ENCODE peak calls at places on chromosomes 7 and 10, in six cellular contexts. One of them, this sample, is unnamed.

GRCh38 chr10:23362879-23363787 is 18.5 kb upstream of the C10orf67 start:
- DNase-seq in K562: no peak
- DNase-seq in SK-N-SH: no peak
- DNase-seq in HepG2: no peak
- DNase-seq in H1: no peak
- DNase-seq in GM12878: no peak
- DNase-seq in this sample: no peak

GRCh38 chr7:129262333-129262732 is 37.5 kb downstream of the AHCYL2 start:
- DNase-seq in K562: no peak
- DNase-seq in SK-N-SH: no peak
- DNase-seq in HepG2: no peak
- DNase-seq in H1: no peak
- DNase-seq in GM12878: no peak
- DNase-seq in this sample: no peak

GRCh38 chr10:80357000-80357803 is 621 bp downstream of the DYDC2 start:
- DNase-seq in K562: peak
- DNase-seq in SK-N-SH: peak
- DNase-seq in HepG2: no peak
- DNase-seq in H1: peak
- DNase-seq in GM12878: no peak
- DNase-seq in this sample: no peak

GRCh38 chr7:93156884-93157283 is 8.7 kb upstream of the SAMD9L start:
- DNase-seq in K562: no peak
- DNase-seq in SK-N-SH: no peak
- DNase-seq in HepG2: no peak
- DNase-seq in H1: no peak
- DNase-seq in GM12878: no peak
- DNase-seq in this sample: no peak

GRCh38 chr7:84157171-84157570 is 37.4 kb downstream of the SEMA3A start:
- DNase-seq in K562: no peak
- DNase-seq in SK-N-SH: no peak
- DNase-seq in HepG2: no peak
- DNase-seq in H1: no peak
- DNase-seq in GM12878: no peak
- DNase-seq in this sample: no peak

GRCh38 chr10:5584895-5585516 is 60.2 kb downstream of the CALML3 start:
- DNase-seq in K562: no peak
- DNase-seq in SK-N-SH: no peak
- DNase-seq in HepG2: peak
- DNase-seq in H1: peak
- DNase-seq in GM12878: peak
- DNase-seq in this sample: peak

GRCh38 chr10:62373995-62374861 is at the start of gene ZNF365:
- DNase-seq in K562: no peak
- DNase-seq in SK-N-SH: peak
- DNase-seq in HepG2: no peak
- DNase-seq in H1: no peak
- DNase-seq in GM12878: no peak
- DNase-seq in this sample: peak

GRCh38 chr10:33927347-33927746 is 592.9 kb upstream of the NRP1 start:
- DNase-seq in K562: no peak
- DNase-seq in SK-N-SH: no peak
- DNase-seq in HepG2: no peak
- DNase-seq in H1: no peak
- DNase-seq in GM12878: no peak
- DNase-seq in this sample: no peak

GRCh38 chr10:90642650-90643049 is 215.2 kb downstream of the HTR7 start:
- DNase-seq in K562: no peak
- DNase-seq in SK-N-SH: no peak
- DNase-seq in HepG2: no peak
- DNase-seq in H1: no peak
- DNase-seq in GM12878: no peak
- DNase-seq in this sample: no peak

GRCh38 chr7:131950758-131951157 is 394.3 kb upstream of the PODXL start:
- DNase-seq in K562: no peak
- DNase-seq in SK-N-SH: no peak
- DNase-seq in HepG2: no peak
- DNase-seq in H1: no peak
- DNase-seq in GM12878: no peak
- DNase-seq in this sample: no peak

GRCh38 chr7:106737202-106737562 is 76.2 kb upstream of the CCDC71L start:
- DNase-seq in K562: no peak
- DNase-seq in SK-N-SH: no peak
- DNase-seq in HepG2: no peak
- DNase-seq in H1: no peak
- DNase-seq in GM12878: no peak
- DNase-seq in this sample: no peak

GRCh38 chr10:120828940-120829339 is 22.2 kb upstream of the WDR11 start:
- DNase-seq in K562: no peak
- DNase-seq in SK-N-SH: no peak
- DNase-seq in HepG2: no peak
- DNase-seq in H1: no peak
- DNase-seq in GM12878: no peak
- DNase-seq in this sample: no peak

GRCh38 chr10:52216852-52217251 is 97.2 kb upstream of the DKK1 start:
- DNase-seq in K562: no peak
- DNase-seq in SK-N-SH: peak
- DNase-seq in HepG2: no peak
- DNase-seq in H1: no peak
- DNase-seq in GM12878: peak
- DNase-seq in this sample: no peak

GRCh38 chr10:59830601-59831259 is 75.6 kb downstream of the CCDC6 start:
- DNase-seq in K562: peak
- DNase-seq in SK-N-SH: peak
- DNase-seq in HepG2: peak
- DNase-seq in H1: peak
- DNase-seq in GM12878: no peak
- DNase-seq in this sample: peak

GRCh38 chr10:74898201-74898976 is 72.0 kb downstream of the KAT6B start:
- DNase-seq in K562: no peak
- DNase-seq in SK-N-SH: no peak
- DNase-seq in HepG2: peak
- DNase-seq in H1: no peak
- DNase-seq in GM12878: peak
- DNase-seq in this sample: no peak

GRCh38 chr10:124734311-124735166 is 9.6 kb downstream of the FAM53B start:
- DNase-seq in K562: no peak
- DNase-seq in SK-N-SH: no peak
- DNase-seq in HepG2: no peak
- DNase-seq in H1: no peak
- DNase-seq in GM12878: no peak
- DNase-seq in this sample: no peak

GRCh38 chr10:23070819-23071218 is 24.6 kb upstream of the MSRB2 start:
- DNase-seq in K562: no peak
- DNase-seq in SK-N-SH: no peak
- DNase-seq in HepG2: no peak
- DNase-seq in H1: no peak
- DNase-seq in GM12878: peak
- DNase-seq in this sample: no peak

GRCh38 chr10:95401704-95402469 is 111.1 kb upstream of the PDLIM1 start:
- DNase-seq in K562: no peak
- DNase-seq in SK-N-SH: no peak
- DNase-seq in HepG2: no peak
- DNase-seq in H1: no peak
- DNase-seq in GM12878: no peak
- DNase-seq in this sample: no peak

GRCh38 chr10:110648743-110649651 is 4.9 kb downstream of the RBM20 start:
- DNase-seq in K562: no peak
- DNase-seq in SK-N-SH: no peak
- DNase-seq in HepG2: no peak
- DNase-seq in H1: no peak
- DNase-seq in GM12878: no peak
- DNase-seq in this sample: no peak

GRCh38 chr10:103102195-103102594 is 90.9 kb downstream of the NT5C2 start:
- DNase-seq in K562: no peak
- DNase-seq in SK-N-SH: no peak
- DNase-seq in HepG2: no peak
- DNase-seq in H1: no peak
- DNase-seq in GM12878: no peak
- DNase-seq in this sample: no peak

GRCh38 chr10:11909618-11910017 is 86.5 kb downstream of the PROSER2 start:
- DNase-seq in K562: no peak
- DNase-seq in SK-N-SH: no peak
- DNase-seq in HepG2: no peak
- DNase-seq in H1: no peak
- DNase-seq in GM12878: no peak
- DNase-seq in this sample: no peak

GRCh38 chr10:119401671-119402395 is 140.7 kb downstream of the RGS10 start:
- DNase-seq in K562: peak
- DNase-seq in SK-N-SH: no peak
- DNase-seq in HepG2: peak
- DNase-seq in H1: no peak
- DNase-seq in GM12878: no peak
- DNase-seq in this sample: peak

GRCh38 chr7:26457702-26458327 is 166.2 kb downstream of the SNX10 start:
- DNase-seq in K562: no peak
- DNase-seq in SK-N-SH: peak
- DNase-seq in HepG2: no peak
- DNase-seq in H1: no peak
- DNase-seq in GM12878: no peak
- DNase-seq in this sample: no peak

GRCh38 chr10:133266056-133266795 is 10.4 kb downstream of the ADAM8 start:
- DNase-seq in K562: no peak
- DNase-seq in SK-N-SH: no peak
- DNase-seq in HepG2: no peak
- DNase-seq in H1: no peak
- DNase-seq in GM12878: no peak
- DNase-seq in this sample: no peak

GRCh38 chr7:30934732-30935568 is 23.3 kb downstream of the AQP1 start:
- DNase-seq in K562: no peak
- DNase-seq in SK-N-SH: peak
- DNase-seq in HepG2: no peak
- DNase-seq in H1: no peak
- DNase-seq in GM12878: no peak
- DNase-seq in this sample: no peak

GRCh38 chr7:142337406-142338001 is 79.6 kb upstream of the PRSS58 start:
- DNase-seq in K562: no peak
- DNase-seq in SK-N-SH: no peak
- DNase-seq in HepG2: no peak
- DNase-seq in H1: no peak
- DNase-seq in GM12878: no peak
- DNase-seq in this sample: no peak

GRCh38 chr7:33979807-33980355 is 74.5 kb downstream of the BMPER start:
- DNase-seq in K562: no peak
- DNase-seq in SK-N-SH: no peak
- DNase-seq in HepG2: peak
- DNase-seq in H1: no peak
- DNase-seq in GM12878: no peak
- DNase-seq in this sample: peak

DNA sequence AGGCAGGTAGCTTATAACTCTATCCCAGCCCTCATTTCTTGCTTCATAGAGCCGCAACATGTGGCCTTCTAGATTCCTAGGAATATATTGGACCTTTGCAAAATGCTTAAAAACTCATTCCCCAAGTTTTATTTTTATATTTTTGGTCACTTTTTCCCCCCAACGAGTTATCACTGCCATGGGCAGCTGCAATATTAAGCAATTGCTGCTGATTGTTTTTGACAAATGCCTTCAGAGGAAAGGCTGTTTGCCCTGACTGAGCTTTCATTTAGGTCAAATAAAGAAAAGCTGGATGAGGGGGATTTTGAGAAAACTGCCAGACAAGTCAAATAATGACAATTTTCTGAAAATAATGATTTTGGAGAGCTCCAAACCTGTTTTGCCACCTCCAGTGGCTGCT is 976.9 kb upstream of the MBL2 start:
- DNase-seq in K562: no peak
- DNase-seq in SK-N-SH: no peak
- DNase-seq in HepG2: no peak
- DNase-seq in H1: no peak
- DNase-seq in GM12878: no peak
- DNase-seq in this sample: no peak
- TF ChIP-seq EP300 in K562: no peak
- TF ChIP-seq EP300 in SK-N-SH: no peak
- TF ChIP-seq EP300 in HepG2: no peak
- TF ChIP-seq EP300 in H1: no peak
- TF ChIP-seq EP300 in GM12878: no peak
- TF ChIP-seq EP300 in this sample: no peak

GRCh38 chr10:8312079-8312478 is 257.6 kb downstream of the GATA3 start:
- DNase-seq in K562: no peak
- DNase-seq in SK-N-SH: no peak
- DNase-seq in HepG2: no peak
- DNase-seq in H1: no peak
- DNase-seq in GM12878: no peak
- DNase-seq in this sample: no peak

GRCh38 chr10:8311526-8312070 is 257.1 kb downstream of the GATA3 start:
- DNase-seq in K562: no peak
- DNase-seq in SK-N-SH: no peak
- DNase-seq in HepG2: no peak
- DNase-seq in H1: no peak
- DNase-seq in GM12878: no peak
- DNase-seq in this sample: no peak

GRCh38 chr10:8314486-8314885 is 260.0 kb downstream of the GATA3 start:
- DNase-seq in K562: no peak
- DNase-seq in SK-N-SH: no peak
- DNase-seq in HepG2: no peak
- DNase-seq in H1: no peak
- DNase-seq in GM12878: no peak
- DNase-seq in this sample: no peak

GRCh38 chr10:8310930-8311329 is 256.4 kb downstream of the GATA3 start:
- DNase-seq in K562: no peak
- DNase-seq in SK-N-SH: no peak
- DNase-seq in HepG2: no peak
- DNase-seq in H1: no peak
- DNase-seq in GM12878: no peak
- DNase-seq in this sample: no peak

DNA sequence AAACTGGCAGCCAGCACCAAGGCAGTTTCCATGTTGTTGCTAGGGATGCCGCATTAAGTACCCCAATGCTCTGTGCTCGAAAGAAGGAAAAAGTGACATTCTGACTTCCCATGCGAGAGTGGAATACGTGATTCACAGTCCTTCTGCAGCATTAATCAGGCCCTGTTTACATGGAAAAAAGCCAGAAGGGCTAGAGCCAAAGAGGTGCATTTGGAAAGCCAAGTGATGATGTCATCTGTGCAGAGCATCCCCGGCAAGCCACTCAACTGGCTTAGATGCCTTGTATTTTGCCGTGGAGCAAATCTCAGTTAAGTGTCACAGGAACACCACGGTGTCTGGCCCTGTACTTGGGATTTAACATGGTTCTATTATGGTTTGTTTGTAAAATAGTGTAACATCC is 258.4 kb downstream of the GATA3 start:
- DNase-seq in K562: no peak
- DNase-seq in SK-N-SH: no peak
- DNase-seq in HepG2: no peak
- DNase-seq in H1: no peak
- DNase-seq in GM12878: no peak
- DNase-seq in this sample: no peak
- H3K4me2 ChIP-seq in K562: no peak
- H3K4me2 ChIP-seq in SK-N-SH: no peak
- H3K4me2 ChIP-seq in HepG2: no peak
- H3K4me2 ChIP-seq in H1: no peak
- H3K4me2 ChIP-seq in GM12878: no peak
- H3K4me2 ChIP-seq in this sample: no peak

GRCh38 chr10:16674147-16674703 is 143.0 kb downstream of the RSU1 start:
- DNase-seq in K562: no peak
- DNase-seq in SK-N-SH: no peak
- DNase-seq in HepG2: no peak
- DNase-seq in H1: no peak
- DNase-seq in GM12878: no peak
- DNase-seq in this sample: no peak
- TF ChIP-seq EP300 in K562: no peak
- TF ChIP-seq EP300 in SK-N-SH: no peak
- TF ChIP-seq EP300 in HepG2: no peak
- TF ChIP-seq EP300 in H1: no peak
- TF ChIP-seq EP300 in GM12878: no peak
- TF ChIP-seq EP300 in this sample: no peak

GRCh38 chr7:117021960-117022359 is 68.7 kb downstream of the ST7 start:
- DNase-seq in K562: no peak
- DNase-seq in SK-N-SH: no peak
- DNase-seq in HepG2: no peak
- DNase-seq in H1: no peak
- DNase-seq in GM12878: no peak
- DNase-seq in this sample: no peak
- H3K4me2 ChIP-seq in K562: no peak
- H3K4me2 ChIP-seq in SK-N-SH: peak
- H3K4me2 ChIP-seq in HepG2: no peak
- H3K4me2 ChIP-seq in H1: no peak
- H3K4me2 ChIP-seq in GM12878: peak
- H3K4me2 ChIP-seq in this sample: no peak

This sample was measured in A549.